ENCODE peak calls at places on chromosomes 6 and 20, in four cellular contexts. A is astrocyte of the hippocampus, D is GM23248, H is foreskin fibroblast. Y is an unnamed sample.

GRCh38 chr20:43187476-43188233 is 2.1 kb downstream of the PTPRT start:
- DNase-seq in A (peak; percentile 81), D (peak; percentile 73), H (peak; percentile 79), Y (peak; percentile 59)

GRCh38 chr6:41937881-41938574 is 3.6 kb downstream of the CCND3 start:
- DNase-seq in A (no peak), D (no peak), H (peak; percentile 36), Y (no peak)

GRCh38 chr6:135183532-135184440 is 2.7 kb downstream of the MYB start:
- DNase-seq in A (peak; percentile 54), D (peak; percentile 28), H (peak; percentile 54), Y (peak; percentile 42)

GRCh38 chr20:23878787-23879186 is 761 bp downstream of the CST5 start:
- DNase-seq in A (no peak), D (no peak), H (no peak), Y (no peak)

GRCh38 chr6:137717074-137718073 is 149.7 kb upstream of the TNFAIP3 start:
- DNase-seq in A (peak; percentile 79), D (no peak), H (no peak), Y (peak; percentile 99)

GRCh38 chr6:45538636-45539035 is 160.9 kb upstream of the SUPT3H start:
- DNase-seq in A (no peak), D (peak; percentile 49), H (peak; percentile 78), Y (no peak)

GRCh38 chr6:109690373-109690739 is 646 bp downstream of the AK9 start:
- DNase-seq in A (peak; percentile 32), D (peak; percentile 48), H (peak; percentile 46), Y (peak; percentile 22)

GRCh38 chr6:132489376-132489775 is 23.5 kb downstream of the STX7 start:
- DNase-seq in A (no peak), D (no peak), H (no peak), Y (no peak)

GRCh38 chr6:26175428-26176181 is 88.4 kb downstream of the HFE start:
- DNase-seq in A (peak; percentile 72), D (peak; percentile 72), H (peak; percentile 80), Y (peak; percentile 84)

GRCh38 chr6:143063631-143064030 is 2.9 kb downstream of the AIG1 start:
- DNase-seq in A (no peak), D (no peak), H (peak; percentile 26), Y (no peak)

GRCh38 chr6:138161434-138162103 is at the start of gene ARFGEF3:
- DNase-seq in A (peak; percentile 80), D (peak; percentile 73), H (peak; percentile 71), Y (peak; percentile 66)

GRCh38 chr6:170038717-170039116 is 252.2 kb downstream of the DLL1 start:
- DNase-seq in A (no peak), D (no peak), H (no peak), Y (no peak)

GRCh38 chr6:36594816-36595167 is 630 bp downstream of the SRSF3 start:
- DNase-seq in A (peak; percentile 35), D (peak; percentile 39), H (no peak), Y (no peak)

GRCh38 chr20:38581013-38581412 is at the start of gene ADIG:
- DNase-seq in A (peak; percentile 35), D (peak; percentile 45), H (peak; percentile 14), Y (peak; percentile 35)